ENCODE peak calls at places on chromosomes 7 and 10, in four cellular contexts. D, T, S and I are unnamed samples.

GRCh38 chr10:526651-527312 is 162.7 kb downstream of the DIP2C start:
- DNase-seq in D (no peak), T (no peak), S (peak), I (no peak)

GRCh38 chr7:135736586-135737305 is 8.8 kb upstream of the SLC13A4 start:
- DNase-seq in S (no peak), T (no peak), D (no peak), I (no peak)

GRCh38 chr10:46514431-46514861 is 42.0 kb downstream of the GPRIN2 start:
- DNase-seq in T (no peak), D (no peak), S (no peak), I (no peak)

GRCh38 chr7:100486753-100487446 is 3.2 kb downstream of the NYAP1 start:
- DNase-seq in D (no peak), S (peak), T (no peak), I (no peak)

GRCh38 chr10:20765066-20765465 is 132.0 kb downstream of the NEBL start:
- DNase-seq in S (no peak), D (no peak), T (no peak), I (no peak)

GRCh38 chr10:28981007-28981406 is 303.7 kb downstream of the BAMBI start:
- DNase-seq in S (no peak), T (no peak), D (no peak), I (no peak)

GRCh38 chr10:99681553-99681952 is 22.2 kb downstream of the ENTPD7 start:
- DNase-seq in T (no peak), D (no peak), S (no peak), I (no peak)

GRCh38 chr10:104208730-104209129 is 23.4 kb downstream of the CFAP43 start:
- DNase-seq in D (no peak), S (no peak), T (no peak), I (no peak)

GRCh38 chr10:18195060-18195799 is 55.0 kb downstream of the CACNB2 start:
- DNase-seq in D (no peak), S (no peak), T (no peak), I (no peak)

GRCh38 chr7:2000801-2001321 is 231.9 kb downstream of the MAD1L1 start:
- DNase-seq in D (no peak), S (no peak), T (no peak), I (no peak)

GRCh38 chr7:112337177-112337576 is 113.1 kb upstream of the IFRD1 start:
- DNase-seq in S (no peak), T (no peak), D (no peak), I (no peak)

GRCh38 chr7:134926396-134926795 is 59.9 kb upstream of the AGBL3 start:
- DNase-seq in S (no peak), D (no peak), T (no peak), I (no peak)

GRCh38 chr10:69057951-69058297 is 30.0 kb upstream of the SRGN start:
- DNase-seq in D (no peak), T (no peak), S (no peak), I (no peak)

GRCh38 chr7:73526892-73527821 is 5.1 kb upstream of the BAZ1B start:
- DNase-seq in S (peak), T (no peak), D (no peak), I (no peak)

GRCh38 chr10:22464966-22465627 is 119.8 kb downstream of the SPAG6 start:
- DNase-seq in S (no peak), D (no peak), T (no peak), I (no peak)

GRCh38 chr7:121755286-121755685 is 117.7 kb upstream of the PTPRZ1 start:
- DNase-seq in T (no peak), S (no peak), D (no peak), I (no peak)

GRCh38 chr7:30148951-30149459 is 14.2 kb downstream of the MTURN start:
- DNase-seq in T (no peak), D (no peak), S (no peak), I (no peak)

GRCh38 chr10:119393019-119393418 is 149.5 kb downstream of the RGS10 start:
- DNase-seq in D (no peak), S (no peak), T (no peak), I (no peak)

GRCh38 chr10:43816351-43817321 is 168.0 kb upstream of the ZNF32 start:
- DNase-seq in S (no peak), T (peak), D (no peak), I (no peak)

GRCh38 chr7:100799037-100799896 is 28.1 kb downstream of the EPHB4 start:
- DNase-seq in T (peak), D (peak), S (peak), I (peak)

GRCh38 chr7:38394703-38395102 is 121.3 kb upstream of the TARP start:
- DNase-seq in S (no peak), T (no peak), D (no peak), I (no peak)

GRCh38 chr7:38393874-38394273 is 120.4 kb upstream of the TARP start:
- DNase-seq in D (no peak), S (no peak), T (no peak), I (no peak)

GRCh38 chr7:38398725-38399321 is 125.4 kb upstream of the TARP start:
- DNase-seq in T (no peak), D (peak), S (peak), I (peak)
- TF ChIP-seq TAF1 in T (no peak), D (no peak), S (no peak), I (no peak)

GRCh38 chr10:17181751-17182150 is 19.7 kb downstream of the TRDMT1 start:
- DNase-seq in D (no peak), S (no peak), T (no peak), I (no peak)
- TF ChIP-seq ATF3 in D (no peak), S (no peak), T (no peak), I (no peak)

GRCh38 chr10:127939786-127940330 is 33.0 kb downstream of the PTPRE start:
- DNase-seq in D (no peak), T (no peak), S (no peak), I (no peak)
- TF ChIP-seq TAF1 in D (no peak), T (no peak), S (no peak), I (no peak)

GRCh38 chr10:107589081-107589480 is 424.6 kb upstream of the SORCS1 start:
- DNase-seq in D (no peak), S (no peak), T (no peak), I (no peak)
- TF ChIP-seq ATF3 in D (no peak), S (no peak), T (no peak), I (no peak)

GRCh38 chr7:151637781-151638261 is 118.1 kb upstream of the RHEB start:
- DNase-seq in D (no peak), S (no peak), T (no peak), I (no peak)
- TF ChIP-seq TAF1 in D (no peak), S (no peak), T (no peak), I (no peak)